ENCODE peak calls at places on chromosomes 5 and 9, in six cellular contexts. One of them, this sample, is unnamed.

GRCh38 chr9:136656795-136657611 is 5.7 kb upstream of the EGFL7 start:
- DNase-seq in GM12865: no peak
- DNase-seq in RPMI8226: no peak
- DNase-seq in substantia nigra: no peak
- DNase-seq in GM19239: no peak
- DNase-seq in fibroblast of villous mesenchyme: no peak
- DNase-seq in this sample: no peak

GRCh38 chr5:135234242-135235000 is 164.6 kb downstream of the MACROH2A1 start:
- DNase-seq in GM19239: no peak
- DNase-seq in RPMI8226: no peak
- DNase-seq in fibroblast of villous mesenchyme: no peak
- DNase-seq in substantia nigra: no peak
- DNase-seq in GM12865: no peak
- DNase-seq in this sample: no peak

GRCh38 chr9:123120131-123120530 is 86.7 kb downstream of the GPR21 start:
- DNase-seq in fibroblast of villous mesenchyme: no peak
- DNase-seq in RPMI8226: no peak
- DNase-seq in GM12865: no peak
- DNase-seq in substantia nigra: no peak
- DNase-seq in GM19239: no peak
- DNase-seq in this sample: no peak

GRCh38 chr9:17480966-17481365 is 97.9 kb upstream of the SH3GL2 start:
- DNase-seq in substantia nigra: no peak
- DNase-seq in RPMI8226: no peak
- DNase-seq in fibroblast of villous mesenchyme: no peak
- DNase-seq in GM12865: no peak
- DNase-seq in GM19239: no peak
- DNase-seq in this sample: no peak

GRCh38 chr5:175728316-175728715 is 70.4 kb downstream of the HRH2 start:
- DNase-seq in GM19239: no peak
- DNase-seq in GM12865: no peak
- DNase-seq in fibroblast of villous mesenchyme: no peak
- DNase-seq in RPMI8226: no peak
- DNase-seq in substantia nigra: no peak
- DNase-seq in this sample: no peak

GRCh38 chr9:34154052-34154451 is 24.8 kb upstream of the UBAP1 start:
- DNase-seq in substantia nigra: no peak
- DNase-seq in fibroblast of villous mesenchyme: peak
- DNase-seq in GM12865: no peak
- DNase-seq in GM19239: no peak
- DNase-seq in RPMI8226: no peak
- DNase-seq in this sample: no peak

GRCh38 chr5:95870105-95870672 is 47.7 kb upstream of the GLRX start:
- DNase-seq in GM12865: peak
- DNase-seq in fibroblast of villous mesenchyme: no peak
- DNase-seq in GM19239: no peak
- DNase-seq in substantia nigra: no peak
- DNase-seq in RPMI8226: no peak
- DNase-seq in this sample: no peak

GRCh38 chr5:172504736-172505402 is 50.5 kb upstream of the SH3PXD2B start:
- DNase-seq in substantia nigra: no peak
- DNase-seq in fibroblast of villous mesenchyme: no peak
- DNase-seq in GM19239: no peak
- DNase-seq in GM12865: no peak
- DNase-seq in RPMI8226: no peak
- DNase-seq in this sample: no peak